ENCODE peak calls at places on chromosome 14, in five cellular contexts. V is mesothelial cell of epicardium, W is tibial artery, C is mammary epithelial cell, K is RWPE1. I is an unnamed sample.

GRCh38 chr14:36316131-36316530 is 4.3 kb downstream of the MBIP start:
- DNase-seq in V (no peak), W (no peak), C (peak; percentile 6), K (no peak), I (no peak)

GRCh38 chr14:91349481-91350074 is 68.0 kb downstream of the CCDC88C start:
- DNase-seq in V (no peak), W (no peak), C (no peak), K (no peak), I (peak; percentile 58)

GRCh38 chr14:35050652-35051051 is 4.6 kb downstream of the FAM177A1 start:
- DNase-seq in V (no peak), W (no peak), C (no peak), K (no peak), I (no peak)

GRCh38 chr14:102591372-102591943 is 991 bp upstream of the RCOR1 start:
- DNase-seq in V (peak; percentile 55), W (peak; percentile 72), C (no peak), K (no peak), I (peak; percentile 25)

GRCh38 chr14:34750670-34751069 is 36.3 kb upstream of the CFL2 start:
- DNase-seq in V (no peak), W (no peak), C (peak; percentile 25), K (peak; percentile 8), I (no peak)

GRCh38 chr14:56145965-56146364 is 27.8 kb downstream of the PELI2 start:
- DNase-seq in V (no peak), W (no peak), C (peak; percentile 2), K (no peak), I (no peak)

GRCh38 chr14:104885973-104886689 is 21.1 kb downstream of the CEP170B start:
- DNase-seq in V (no peak), W (peak; percentile 62), C (no peak), K (no peak), I (no peak)

GRCh38 chr14:105149146-105149781 is 19.3 kb downstream of the JAG2 start:
- DNase-seq in V (no peak), W (no peak), C (no peak), K (no peak), I (no peak)

GRCh38 chr14:65472189-65472588 is 59.7 kb downstream of the FUT8 start:
- DNase-seq in V (no peak), W (no peak), C (no peak), K (no peak), I (no peak)

GRCh38 chr14:92930737-92931602 is 8.0 kb downstream of the CHGA start:
- DNase-seq in V (no peak), W (no peak), C (peak; percentile 75), K (no peak), I (no peak)

GRCh38 chr14:88005978-88006851 is 1.3 kb downstream of the GPR65 start:
- DNase-seq in V (no peak), W (no peak), C (no peak), K (no peak), I (no peak)

GRCh38 chr14:65242732-65243134 is 140.4 kb upstream of the MAX start:
- DNase-seq in V (no peak), W (peak; percentile 10), C (no peak), K (no peak), I (no peak)

GRCh38 chr14:91358654-91359210 is 58.9 kb downstream of the CCDC88C start:
- DNase-seq in V (no peak), W (no peak), C (peak; percentile 64), K (no peak), I (no peak)

GRCh38 chr14:74905595-74906142 is 17.4 kb downstream of the RPS6KL1 start:
- DNase-seq in V (peak; percentile 86), W (peak; percentile 81), C (peak; percentile 20), K (peak; percentile 58), I (peak; percentile 78)

GRCh38 chr14:76918751-76919421 is 92.7 kb downstream of the LRRC74A start:
- DNase-seq in V (peak; percentile 81), W (peak; percentile 100), C (peak; percentile 96), K (peak; percentile 97), I (peak; percentile 92)

GRCh38 chr14:69708586-69709169 is 58.3 kb upstream of the SRSF5 start:
- DNase-seq in V (no peak), W (no peak), C (no peak), K (no peak), I (peak; percentile 50)

GRCh38 chr14:34201909-34202622 is 251.2 kb upstream of the EGLN3 start:
- DNase-seq in V (no peak), W (no peak), C (peak; percentile 69), K (no peak), I (no peak)

GRCh38 chr14:74062809-74063150 is 21.5 kb downstream of the ALDH6A1 start:
- DNase-seq in V (no peak), W (no peak), C (no peak), K (no peak), I (no peak)

GRCh38 chr14:59032821-59033220 is 155.6 kb upstream of the DAAM1 start:
- DNase-seq in V (no peak), W (no peak), C (no peak), K (no peak), I (no peak)

GRCh38 chr14:91154851-91155625 is 41.2 kb downstream of the DGLUCY start:
- DNase-seq in V (no peak), W (no peak), C (peak; percentile 62), K (peak; percentile 34), I (peak; percentile 25)

GRCh38 chr14:61860294-61860918 is 98.2 kb downstream of the SNAPC1 start:
- DNase-seq in V (peak; percentile 42), W (no peak), C (peak; percentile 35), K (peak; percentile 65), I (peak; percentile 65)

GRCh38 chr14:86646688-86647687 is 1117.0 kb downstream of the FLRT2 start:
- DNase-seq in V (no peak), W (no peak), C (peak; percentile 7), K (no peak), I (no peak)

GRCh38 chr14:61609143-61609851 is 86.0 kb upstream of the HIF1A start:
- DNase-seq in V (no peak), W (no peak), C (peak; percentile 50), K (no peak), I (no peak)

GRCh38 chr14:66444271-66444987 is 41.7 kb upstream of the CCDC196 start:
- DNase-seq in V (no peak), W (no peak), C (no peak), K (no peak), I (no peak)

GRCh38 chr14:33376510-33376909 is 437.8 kb downstream of the NPAS3 start:
- DNase-seq in V (no peak), W (no peak), C (no peak), K (no peak), I (no peak)

GRCh38 chr14:59939828-59940227 is 19.9 kb downstream of the LRRC9 start:
- DNase-seq in V (no peak), W (no peak), C (no peak), K (no peak), I (no peak)

GRCh38 chr14:44701563-44702263 is 194.6 kb upstream of the FSCB start:
- DNase-seq in V (no peak), W (no peak), C (no peak), K (no peak), I (no peak)

GRCh38 chr14:21494902-21495762 is 16.0 kb downstream of the METTL3 start:
- DNase-seq in V (no peak), W (no peak), C (no peak), K (no peak), I (no peak)

GRCh38 chr14:55846852-55847471 is 267.0 kb downstream of the KTN1 start:
- DNase-seq in V (no peak), W (peak; percentile 77), C (no peak), K (no peak), I (no peak)

GRCh38 chr14:76867536-76868452 is 41.6 kb downstream of the LRRC74A start:
- DNase-seq in V (no peak), W (no peak), C (no peak), K (no peak), I (no peak)

GRCh38 chr14:50087350-50088116 is 28.8 kb downstream of the VCPKMT start:
- DNase-seq in V (no peak), W (no peak), C (no peak), K (no peak), I (no peak)

DNA sequence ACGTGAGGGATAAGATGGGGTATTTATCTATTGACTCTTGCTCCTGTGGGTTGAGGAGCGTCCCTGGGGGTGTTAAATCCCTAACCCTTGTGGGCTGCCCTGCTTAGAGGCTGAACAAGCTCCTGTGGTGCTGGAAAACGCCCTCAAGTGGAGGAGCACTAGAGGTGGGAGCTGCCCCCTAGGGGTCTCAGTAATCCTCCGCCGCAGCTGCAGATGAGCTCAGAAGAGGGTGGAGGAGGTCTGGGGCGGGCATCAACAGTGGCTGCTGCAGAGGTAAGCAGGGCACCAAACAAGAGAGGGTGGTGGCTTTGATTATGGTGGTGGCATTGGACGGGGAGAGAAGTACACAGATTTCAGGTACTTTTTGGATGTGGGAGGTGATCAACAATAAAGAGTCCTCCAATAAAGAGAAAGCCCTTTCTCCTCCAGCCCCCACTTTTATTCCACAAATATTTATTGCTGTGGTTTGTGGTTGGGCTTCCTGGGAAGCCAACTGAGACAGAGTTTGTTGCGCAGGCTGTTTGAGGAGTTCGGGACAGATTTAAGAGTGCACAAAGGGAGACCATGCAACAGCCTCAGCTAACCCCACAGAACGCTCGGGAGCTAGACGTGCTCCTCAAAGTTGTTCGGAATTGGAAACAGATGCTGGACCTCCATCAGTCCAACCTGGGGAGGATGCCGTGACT is 179.9 kb downstream of the ADCK1 start:
- DNase-seq in V (no peak), W (no peak), C (no peak), K (no peak), I (no peak)
- TF ChIP-seq CTCF in V (no peak), W (no peak), C (no peak), K (no peak), I (no peak)

GRCh38 chr14:19917955-19918518 is 2.4 kb upstream of the OR4K5 start:
- DNase-seq in V (no peak), W (no peak), C (no peak), K (no peak), I (no peak)
- TF ChIP-seq CTCF in V (no peak), W (no peak), C (no peak), K (no peak), I (no peak)

GRCh38 chr14:82113007-82113406 is 579.4 kb upstream of the SEL1L start:
- DNase-seq in V (no peak), W (no peak), C (no peak), K (no peak), I (no peak)

GRCh38 chr14:82112210-82112839 is 578.7 kb upstream of the SEL1L start:
- DNase-seq in V (no peak), W (no peak), C (no peak), K (no peak), I (no peak)

DNA sequence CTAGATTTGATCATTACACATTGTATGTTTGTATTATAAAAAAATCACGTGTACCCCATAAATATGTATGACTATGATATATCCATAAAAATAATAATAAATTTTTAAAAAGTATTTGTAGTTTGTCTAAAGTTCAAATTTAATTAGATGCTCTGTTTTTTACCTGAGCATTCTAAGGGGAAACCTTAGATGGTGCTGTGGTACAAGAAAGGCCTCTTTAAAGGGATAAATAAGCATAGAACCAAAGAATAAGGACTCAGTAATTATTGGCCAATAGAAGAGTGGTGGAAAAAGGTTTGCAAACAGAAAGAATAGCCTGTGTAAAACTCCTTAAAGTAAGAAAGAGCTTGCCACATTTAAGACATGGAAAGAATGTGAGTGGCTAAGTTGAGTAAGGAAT is 580.1 kb upstream of the SEL1L start:
- DNase-seq in V (no peak), W (no peak), C (no peak), K (no peak), I (no peak)
- TF ChIP-seq CTCF in V (no peak), W (peak; percentile 18), C (no peak), K (no peak), I (no peak)

DNA sequence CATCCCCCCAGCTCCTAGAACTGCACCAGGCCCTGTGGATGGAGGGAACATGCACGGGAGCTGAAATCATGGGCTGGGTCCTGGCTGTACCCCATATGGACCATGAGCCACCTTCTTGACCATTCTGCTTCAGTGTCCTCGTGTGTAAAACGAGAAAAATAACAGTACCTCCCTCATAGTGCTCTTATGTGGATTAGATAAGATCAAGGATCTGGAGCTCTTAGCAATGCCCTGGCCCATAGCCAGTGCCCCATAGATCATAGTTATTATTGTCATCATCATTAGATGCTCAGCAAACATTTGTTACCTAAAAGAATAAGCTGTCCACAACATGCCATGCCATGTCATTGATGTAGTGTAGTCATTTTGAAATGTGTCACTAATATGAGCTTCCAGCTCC is 71.3 kb downstream of the SYNE3 start:
- DNase-seq in V (no peak), W (no peak), C (no peak), K (no peak), I (no peak)
- TF ChIP-seq CTCF in V (no peak), W (no peak), C (no peak), K (no peak), I (no peak)

I was measured in Calu3.